ENCODE peak calls at places on chromosomes 7 and 10, in eight cellular contexts. R, G, H, V, W, K, S and T are unnamed samples.

GRCh38 chr10:3497581-3497980 is 287.4 kb downstream of the KLF6 start:
- DNase-seq in R (no peak), G (no peak), H (no peak), V (no peak), W (no peak), K (no peak), S (no peak), T (no peak)

GRCh38 chr10:100826983-100827818 is 81.8 kb downstream of the PAX2 start:
- DNase-seq in R (peak), G (peak), H (peak), V (peak), W (no peak), K (peak), S (peak), T (peak)

GRCh38 chr7:92260248-92260781 is 14.5 kb downstream of the ANKIB1 start:
- DNase-seq in R (no peak), G (peak), H (no peak), V (peak), W (no peak), K (no peak), S (no peak), T (no peak)

GRCh38 chr10:34813626-34814227 is 1.4 kb downstream of the PARD3 start:
- DNase-seq in R (no peak), G (no peak), H (no peak), V (peak), W (no peak), K (peak), S (no peak), T (peak)

GRCh38 chr10:90112681-90113080 is 411.3 kb downstream of the KIF20B start:
- DNase-seq in R (no peak), G (no peak), H (no peak), V (no peak), W (no peak), K (no peak), S (no peak), T (no peak)

GRCh38 chr10:124003481-124004371 is 89.7 kb downstream of the CHST15 start:
- DNase-seq in R (peak), G (no peak), H (no peak), V (no peak), W (no peak), K (no peak), S (peak), T (peak)

GRCh38 chr10:74766501-74766900 is 59.9 kb upstream of the KAT6B start:
- DNase-seq in R (no peak), G (no peak), H (no peak), V (no peak), W (no peak), K (no peak), S (no peak), T (no peak)

GRCh38 chr7:71625534-71625933 is 493.6 kb downstream of the GALNT17 start:
- DNase-seq in R (no peak), G (no peak), H (no peak), V (no peak), W (no peak), K (no peak), S (no peak), T (no peak)

GRCh38 chr7:86788948-86789347 is 145.2 kb downstream of the GRM3 start:
- DNase-seq in R (no peak), G (no peak), H (no peak), V (no peak), W (no peak), K (no peak), S (no peak), T (no peak)

DNA sequence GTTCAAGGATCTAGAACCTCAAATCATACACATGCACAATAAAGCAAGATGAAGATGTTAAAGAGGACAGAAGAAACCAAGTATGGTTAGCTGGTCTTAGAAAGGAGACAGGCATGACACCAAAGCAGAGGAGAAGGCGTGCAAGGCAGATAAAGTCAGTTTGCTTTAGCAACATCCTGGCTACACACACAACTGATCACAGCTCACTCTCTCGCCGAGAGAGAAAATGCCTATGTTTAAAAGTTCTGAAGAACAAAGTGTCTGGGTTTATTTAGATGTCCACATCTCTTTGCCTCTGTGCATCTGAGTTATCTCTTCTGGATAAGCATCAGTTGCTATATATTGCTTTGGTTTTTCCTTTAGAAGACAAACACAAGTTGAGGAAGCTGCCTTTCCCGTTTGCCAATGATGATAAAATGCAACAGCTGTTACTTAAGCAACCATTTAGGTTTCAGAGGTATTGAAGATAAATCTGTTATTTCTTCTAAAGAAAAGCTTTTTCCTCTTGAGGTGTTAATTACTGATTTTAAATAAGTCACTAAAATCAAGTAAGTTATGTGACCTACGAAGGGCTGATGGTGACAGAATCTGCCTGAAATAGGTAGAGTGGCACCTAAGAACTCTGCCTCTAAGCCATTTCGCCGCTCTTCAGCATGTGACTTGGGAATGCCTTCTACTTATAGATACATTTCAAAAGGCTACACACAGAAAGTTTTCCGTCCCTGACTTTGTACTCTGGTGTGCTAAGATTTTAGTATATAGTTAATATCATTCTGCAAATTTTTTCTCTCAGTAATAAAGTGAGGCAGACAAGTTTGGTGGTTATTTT is 146.2 kb upstream of the ASAH2 start:
- DNase-seq in R (no peak), G (no peak), H (no peak), V (no peak), W (no peak), K (no peak), S (no peak), T (no peak)
- TF ChIP-seq POLR2A in R (no peak), G (no peak), H (no peak), V (no peak), W (no peak), K (no peak), S (no peak), T (no peak)

GRCh38 chr7:123918309-123918708 is 6.7 kb upstream of the SPAM1 start:
- DNase-seq in R (no peak), G (no peak), H (no peak), V (no peak), W (no peak), K (no peak), S (no peak), T (no peak)

GRCh38 chr7:123917878-123918277 is 7.2 kb upstream of the SPAM1 start:
- DNase-seq in R (no peak), G (no peak), H (no peak), V (no peak), W (no peak), K (no peak), S (no peak), T (no peak)

DNA sequence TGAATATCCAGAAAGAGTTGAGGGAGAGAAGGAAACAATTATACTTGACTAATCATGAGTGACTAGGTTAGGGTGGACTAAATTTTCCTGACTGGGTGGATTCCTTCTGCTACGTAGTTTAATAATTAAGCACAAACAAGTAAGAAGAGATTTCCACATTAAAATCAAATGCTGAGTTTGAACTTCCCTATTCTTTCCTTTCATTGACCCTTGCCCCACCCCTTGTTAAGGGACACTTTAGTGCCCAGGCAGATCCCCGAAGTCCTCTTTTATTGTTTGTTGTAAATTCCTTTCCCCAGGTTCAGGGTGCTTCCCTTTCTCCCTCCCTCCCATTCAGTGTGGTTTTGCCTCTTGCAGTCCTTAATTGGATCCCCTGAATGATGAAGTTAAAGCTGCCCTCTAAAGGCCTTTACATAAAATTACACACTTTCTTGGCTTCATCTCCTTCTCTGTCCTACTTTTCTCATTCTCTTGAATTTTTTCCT is 8.8 kb upstream of the SPAM1 start:
- DNase-seq in R (no peak), G (peak), H (no peak), V (peak), W (no peak), K (no peak), S (no peak), T (no peak)
- TF ChIP-seq CTCF in R (no peak), G (peak), H (no peak), V (no peak), W (no peak), K (peak), S (peak), T (no peak)

GRCh38 chr7:2405601-2406345 is 2.4 kb downstream of the CHST12 start:
- DNase-seq in R (no peak), G (no peak), H (no peak), V (no peak), W (no peak), K (no peak), S (peak), T (peak)

GRCh38 chr7:2405201-2405600 is 1.8 kb downstream of the CHST12 start:
- DNase-seq in R (no peak), G (no peak), H (no peak), V (no peak), W (no peak), K (no peak), S (no peak), T (no peak)

GRCh38 chr7:2403014-2403717 is at the start of gene CHST12:
- DNase-seq in R (peak), G (peak), H (peak), V (peak), W (peak), K (peak), S (peak), T (peak)

GRCh38 chr7:2403718-2404648 is 572 bp downstream of the CHST12 start:
- DNase-seq in R (peak), G (no peak), H (no peak), V (no peak), W (peak), K (peak), S (peak), T (no peak)

DNA sequence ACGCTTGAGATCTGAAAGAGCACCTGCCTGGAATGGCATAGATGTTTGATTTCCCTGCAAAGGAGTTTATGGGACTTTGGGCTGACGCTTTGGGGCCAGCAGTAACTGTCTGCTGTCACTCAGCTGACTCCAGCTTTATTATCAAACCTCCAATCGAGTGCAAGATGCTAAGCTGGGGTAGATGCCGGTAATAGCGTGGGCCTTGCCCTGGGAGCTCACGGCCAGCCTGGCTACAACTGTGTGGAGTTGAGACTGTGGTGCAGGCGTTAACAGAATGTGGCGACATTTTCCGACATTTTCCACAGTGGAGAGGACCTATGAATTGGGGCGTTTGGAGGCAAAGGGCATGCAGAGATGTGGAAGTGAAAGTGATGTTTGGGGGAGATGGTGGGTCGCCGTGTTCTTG is 1.3 kb downstream of the CHST12 start:
- DNase-seq in R (no peak), G (no peak), H (no peak), V (no peak), W (no peak), K (no peak), S (no peak), T (no peak)
- TF ChIP-seq POLR2A in R (no peak), G (no peak), H (no peak), V (no peak), W (no peak), K (no peak), S (no peak), T (no peak)

DNA sequence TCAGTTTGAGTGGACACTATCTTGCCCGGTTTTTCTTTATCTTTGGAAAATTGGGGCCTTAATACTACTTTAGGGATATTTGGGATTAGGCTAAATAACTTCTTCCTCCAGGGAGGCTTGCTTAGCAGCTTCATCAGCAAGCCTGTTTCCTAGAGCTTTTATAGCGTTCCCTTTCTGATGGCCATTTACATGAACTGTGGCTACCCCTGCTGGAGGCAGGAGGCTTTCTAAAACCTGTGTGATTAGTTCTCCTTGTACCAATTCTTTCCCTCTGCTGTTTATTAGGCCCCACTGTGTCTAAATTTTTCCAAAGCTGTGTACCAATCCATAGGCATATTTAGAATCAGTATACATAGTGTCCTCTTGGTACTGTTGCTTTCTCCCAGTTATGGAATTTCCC is 61.7 kb upstream of the CNTNAP2 start:
- DNase-seq in R (no peak), G (no peak), H (no peak), V (no peak), W (no peak), K (no peak), S (no peak), T (no peak)
- TF ChIP-seq CTCF in R (no peak), G (no peak), H (no peak), V (no peak), W (no peak), K (no peak), S (no peak), T (no peak)

GRCh38 chr7:134434701-134435100 is 24.2 kb downstream of the AKR1B1 start:
- DNase-seq in R (no peak), G (no peak), H (no peak), V (no peak), W (no peak), K (no peak), S (no peak), T (no peak)

GRCh38 chr7:134433430-134433829 is 25.5 kb downstream of the AKR1B1 start:
- DNase-seq in R (no peak), G (no peak), H (no peak), V (no peak), W (no peak), K (no peak), S (peak), T (no peak)

GRCh38 chr7:134435161-134435920 is 23.6 kb downstream of the AKR1B1 start:
- DNase-seq in R (no peak), G (no peak), H (no peak), V (peak), W (no peak), K (no peak), S (no peak), T (no peak)

GRCh38 chr7:134431805-134432204 is 27.1 kb downstream of the AKR1B1 start:
- DNase-seq in R (peak), G (no peak), H (no peak), V (peak), W (no peak), K (peak), S (no peak), T (peak)

DNA sequence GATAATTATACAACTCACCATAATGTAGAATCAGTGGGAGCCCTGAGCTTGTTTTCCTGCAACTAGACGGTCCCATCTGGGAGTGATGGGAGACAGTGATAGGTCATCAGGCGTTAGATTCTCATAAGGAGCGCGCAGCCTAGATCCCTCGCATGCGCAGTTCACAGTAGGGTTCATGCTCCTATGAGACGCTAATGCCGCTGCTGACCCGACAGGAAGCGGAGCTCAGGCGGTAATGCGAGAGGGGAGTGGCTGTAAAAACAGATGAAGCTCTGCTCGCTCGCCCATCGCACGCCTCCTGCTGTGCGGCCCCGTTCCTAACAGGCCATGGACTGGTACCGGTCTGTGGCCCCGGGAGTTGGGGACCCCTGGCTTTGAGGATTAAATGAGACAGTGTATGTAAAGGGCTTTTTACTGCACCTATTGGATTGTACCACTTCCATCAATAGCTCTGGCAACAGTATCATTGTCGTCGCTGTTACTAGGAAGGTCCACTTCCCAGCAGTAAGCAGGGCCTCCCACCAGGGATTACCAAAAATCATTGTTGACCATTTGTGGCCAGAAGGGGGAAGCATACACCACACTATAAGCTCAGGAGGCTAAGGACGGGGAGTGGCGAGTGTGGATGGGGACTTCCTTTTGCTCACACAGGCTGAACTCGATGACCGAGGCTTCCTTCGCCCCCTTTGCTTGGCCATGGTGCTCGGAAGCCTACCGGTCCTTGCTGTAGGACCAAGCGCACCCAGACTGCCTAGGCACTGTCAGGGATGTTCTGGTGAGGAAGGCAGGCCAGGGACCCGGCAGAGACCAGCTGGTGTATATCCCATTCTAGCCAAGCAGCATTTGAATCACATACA is 26.4 kb downstream of the AKR1B1 start:
- DNase-seq in R (peak), G (peak), H (peak), V (peak), W (peak), K (peak), S (peak), T (peak)
- TF ChIP-seq POLR2A in R (no peak), G (peak), H (no peak), V (no peak), W (no peak), K (peak), S (peak), T (no peak)